ENCODE peak calls at places on chromosomes 3 and 15, in six cellular contexts. One of them, this sample, is unnamed.

GRCh38 chr3:23928525-23928924 is 11.6 kb downstream of the RPL15 start:
- DNase-seq in COLO829: no peak
- DNase-seq in activated T-helper 1 cell treated with anti-CD3 and anti-CD28 coated beads, Interleukin-2, amount 50 U/mL, for 16 hours: no peak
- DNase-seq in NCI-H446: no peak
- DNase-seq in stimulated activated naive CD4-positive, alpha-beta T cell treated with Interleukin-2 at 50 U/mL for 16 hours: no peak
- DNase-seq in NCI-H1417: no peak
- DNase-seq in this sample: no peak

GRCh38 chr3:196537319-196537984 is 22.3 kb upstream of the SMCO1 start:
- DNase-seq in COLO829: peak
- DNase-seq in activated T-helper 1 cell treated with anti-CD3 and anti-CD28 coated beads, Interleukin-2, amount 50 U/mL, for 16 hours: peak
- DNase-seq in NCI-H446: peak
- DNase-seq in stimulated activated naive CD4-positive, alpha-beta T cell treated with Interleukin-2 at 50 U/mL for 16 hours: peak
- DNase-seq in NCI-H1417: peak
- DNase-seq in this sample: no peak

GRCh38 chr3:8567784-8568575 is 66.4 kb downstream of the LMCD1 start:
- DNase-seq in COLO829: no peak
- DNase-seq in activated T-helper 1 cell treated with anti-CD3 and anti-CD28 coated beads, Interleukin-2, amount 50 U/mL, for 16 hours: no peak
- DNase-seq in NCI-H446: no peak
- DNase-seq in stimulated activated naive CD4-positive, alpha-beta T cell treated with Interleukin-2 at 50 U/mL for 16 hours: no peak
- DNase-seq in NCI-H1417: no peak
- DNase-seq in this sample: no peak

GRCh38 chr3:54053882-54054281 is 68.5 kb upstream of the CACNA2D3 start:
- DNase-seq in COLO829: no peak
- DNase-seq in activated T-helper 1 cell treated with anti-CD3 and anti-CD28 coated beads, Interleukin-2, amount 50 U/mL, for 16 hours: no peak
- DNase-seq in NCI-H446: no peak
- DNase-seq in stimulated activated naive CD4-positive, alpha-beta T cell treated with Interleukin-2 at 50 U/mL for 16 hours: no peak
- DNase-seq in NCI-H1417: peak
- DNase-seq in this sample: no peak

GRCh38 chr3:101850327-101851048 is 1.2 kb downstream of the NFKBIZ start:
- DNase-seq in COLO829: peak
- DNase-seq in activated T-helper 1 cell treated with anti-CD3 and anti-CD28 coated beads, Interleukin-2, amount 50 U/mL, for 16 hours: peak
- DNase-seq in NCI-H446: no peak
- DNase-seq in stimulated activated naive CD4-positive, alpha-beta T cell treated with Interleukin-2 at 50 U/mL for 16 hours: peak
- DNase-seq in NCI-H1417: peak
- DNase-seq in this sample: no peak

GRCh38 chr15:78069630-78070029 is 7.9 kb downstream of the TBC1D2B start:
- DNase-seq in COLO829: no peak
- DNase-seq in activated T-helper 1 cell treated with anti-CD3 and anti-CD28 coated beads, Interleukin-2, amount 50 U/mL, for 16 hours: no peak
- DNase-seq in NCI-H446: no peak
- DNase-seq in stimulated activated naive CD4-positive, alpha-beta T cell treated with Interleukin-2 at 50 U/mL for 16 hours: no peak
- DNase-seq in NCI-H1417: no peak
- DNase-seq in this sample: no peak

GRCh38 chr3:20054549-20054987 is 14.3 kb downstream of the KAT2B start:
- DNase-seq in COLO829: peak
- DNase-seq in activated T-helper 1 cell treated with anti-CD3 and anti-CD28 coated beads, Interleukin-2, amount 50 U/mL, for 16 hours: peak
- DNase-seq in NCI-H446: peak
- DNase-seq in stimulated activated naive CD4-positive, alpha-beta T cell treated with Interleukin-2 at 50 U/mL for 16 hours: peak
- DNase-seq in NCI-H1417: peak
- DNase-seq in this sample: peak

GRCh38 chr3:129413687-129414506 is 14.5 kb downstream of the EFCAB12 start:
- DNase-seq in COLO829: peak
- DNase-seq in activated T-helper 1 cell treated with anti-CD3 and anti-CD28 coated beads, Interleukin-2, amount 50 U/mL, for 16 hours: no peak
- DNase-seq in NCI-H446: no peak
- DNase-seq in stimulated activated naive CD4-positive, alpha-beta T cell treated with Interleukin-2 at 50 U/mL for 16 hours: no peak
- DNase-seq in NCI-H1417: no peak
- DNase-seq in this sample: peak

GRCh38 chr15:65355173-65355982 is 22.4 kb downstream of the IGDCC3 start:
- DNase-seq in COLO829: no peak
- DNase-seq in activated T-helper 1 cell treated with anti-CD3 and anti-CD28 coated beads, Interleukin-2, amount 50 U/mL, for 16 hours: no peak
- DNase-seq in NCI-H446: no peak
- DNase-seq in stimulated activated naive CD4-positive, alpha-beta T cell treated with Interleukin-2 at 50 U/mL for 16 hours: no peak
- DNase-seq in NCI-H1417: peak
- DNase-seq in this sample: no peak

This sample was measured in A549.